ENCODE peak calls at places on chromosomes 16 and 17, in nine cellular contexts. One of them, this sample, is unnamed.

GRCh38 chr17:44941712-44942331 is 5.8 kb downstream of the KIF18B start:
- DNase-seq in posterior cingulate gyrus: peak; percentile 61
- DNase-seq in cardiac muscle cell: no peak
- DNase-seq in naive B cell: no peak
- DNase-seq in NCI-H460: no peak
- DNase-seq in left lobe of liver: no peak
- DNase-seq in K562: no peak
- DNase-seq in tibial nerve: no peak
- DNase-seq in left ventricle myocardium inferior: no peak
- DNase-seq in this sample: no peak

GRCh38 chr16:57041182-57042156 is 50.9 kb upstream of the CPNE2 start:
- DNase-seq in cardiac muscle cell: no peak
- DNase-seq in left ventricle myocardium inferior: no peak
- DNase-seq in left lobe of liver: no peak
- DNase-seq in K562: no peak
- DNase-seq in NCI-H460: no peak
- DNase-seq in naive B cell: peak; percentile 31
- DNase-seq in posterior cingulate gyrus: no peak
- DNase-seq in tibial nerve: no peak
- DNase-seq in this sample: no peak

GRCh38 chr16:81625544-81626152 is 153.4 kb upstream of the PLCG2 start:
- DNase-seq in NCI-H460: no peak
- DNase-seq in tibial nerve: no peak
- DNase-seq in posterior cingulate gyrus: peak; percentile 89
- DNase-seq in left lobe of liver: peak; percentile 78
- DNase-seq in naive B cell: no peak
- DNase-seq in left ventricle myocardium inferior: peak; percentile 53
- DNase-seq in K562: no peak
- DNase-seq in cardiac muscle cell: no peak
- DNase-seq in this sample: peak; percentile 52

GRCh38 chr17:34885076-34885475 is 76.2 kb downstream of the CCT6B start:
- DNase-seq in cardiac muscle cell: no peak
- DNase-seq in K562: peak; percentile 51
- DNase-seq in tibial nerve: no peak
- DNase-seq in naive B cell: no peak
- DNase-seq in left lobe of liver: no peak
- DNase-seq in left ventricle myocardium inferior: no peak
- DNase-seq in posterior cingulate gyrus: no peak
- DNase-seq in NCI-H460: no peak
- DNase-seq in this sample: no peak

GRCh38 chr17:28897769-28898259 is 281 bp upstream of the FLOT2 start:
- DNase-seq in tibial nerve: no peak
- DNase-seq in cardiac muscle cell: no peak
- DNase-seq in posterior cingulate gyrus: no peak
- DNase-seq in naive B cell: no peak
- DNase-seq in left ventricle myocardium inferior: no peak
- DNase-seq in K562: no peak
- DNase-seq in NCI-H460: no peak
- DNase-seq in left lobe of liver: no peak
- DNase-seq in this sample: no peak

GRCh38 chr17:45782889-45783592 is 1.1 kb upstream of the CRHR1 start:
- DNase-seq in K562: peak; percentile 63
- DNase-seq in tibial nerve: no peak
- DNase-seq in naive B cell: no peak
- DNase-seq in left ventricle myocardium inferior: no peak
- DNase-seq in left lobe of liver: no peak
- DNase-seq in NCI-H460: peak; percentile 25
- DNase-seq in posterior cingulate gyrus: peak; percentile 94
- DNase-seq in cardiac muscle cell: peak; percentile 25
- DNase-seq in this sample: peak; percentile 28

GRCh38 chr17:48588519-48588918 is 1.5 kb downstream of the HOXB3 start:
- DNase-seq in posterior cingulate gyrus: no peak
- DNase-seq in NCI-H460: no peak
- DNase-seq in cardiac muscle cell: no peak
- DNase-seq in naive B cell: no peak
- DNase-seq in left lobe of liver: no peak
- DNase-seq in tibial nerve: no peak
- DNase-seq in K562: no peak
- DNase-seq in left ventricle myocardium inferior: no peak
- DNase-seq in this sample: no peak

GRCh38 chr17:45296003-45296832 is 20.6 kb downstream of the MAP3K14 start:
- DNase-seq in K562: no peak
- DNase-seq in left ventricle myocardium inferior: peak; percentile 37
- DNase-seq in tibial nerve: no peak
- DNase-seq in naive B cell: peak; percentile 76
- DNase-seq in posterior cingulate gyrus: peak; percentile 77
- DNase-seq in NCI-H460: no peak
- DNase-seq in cardiac muscle cell: peak; percentile 49
- DNase-seq in left lobe of liver: no peak
- DNase-seq in this sample: no peak

GRCh38 chr17:49229076-49229804 is 1.3 kb downstream of the PHOSPHO1 start:
- DNase-seq in naive B cell: no peak
- DNase-seq in left lobe of liver: no peak
- DNase-seq in posterior cingulate gyrus: no peak
- DNase-seq in K562: no peak
- DNase-seq in cardiac muscle cell: no peak
- DNase-seq in tibial nerve: no peak
- DNase-seq in NCI-H460: no peak
- DNase-seq in left ventricle myocardium inferior: no peak
- DNase-seq in this sample: no peak

GRCh38 chr17:39658760-39659159 is 6.4 kb upstream of the TCAP start:
- DNase-seq in left lobe of liver: no peak
- DNase-seq in posterior cingulate gyrus: no peak
- DNase-seq in tibial nerve: no peak
- DNase-seq in K562: no peak
- DNase-seq in NCI-H460: no peak
- DNase-seq in naive B cell: no peak
- DNase-seq in left ventricle myocardium inferior: no peak
- DNase-seq in cardiac muscle cell: no peak
- DNase-seq in this sample: no peak

GRCh38 chr17:19508327-19508867 is 25.3 kb upstream of the SLC47A1 start:
- DNase-seq in K562: peak; percentile 27
- DNase-seq in NCI-H460: no peak
- DNase-seq in cardiac muscle cell: no peak
- DNase-seq in left lobe of liver: no peak
- DNase-seq in naive B cell: no peak
- DNase-seq in posterior cingulate gyrus: peak; percentile 86
- DNase-seq in left ventricle myocardium inferior: peak; percentile 31
- DNase-seq in tibial nerve: no peak
- DNase-seq in this sample: peak; percentile 32

GRCh38 chr17:73091770-73092517 is 544 bp downstream of the SLC39A11 start:
- DNase-seq in cardiac muscle cell: peak; percentile 35
- DNase-seq in tibial nerve: no peak
- DNase-seq in left lobe of liver: peak; percentile 59
- DNase-seq in NCI-H460: no peak
- DNase-seq in left ventricle myocardium inferior: peak; percentile 22
- DNase-seq in naive B cell: no peak
- DNase-seq in K562: peak; percentile 30
- DNase-seq in posterior cingulate gyrus: peak; percentile 85
- DNase-seq in this sample: no peak

GRCh38 chr17:38798614-38799500 is 499 bp downstream of the PIP4K2B start:
- DNase-seq in K562: peak; percentile 61
- DNase-seq in left lobe of liver: no peak
- DNase-seq in posterior cingulate gyrus: peak; percentile 90
- DNase-seq in cardiac muscle cell: peak; percentile 55
- DNase-seq in tibial nerve: peak; percentile 9
- DNase-seq in NCI-H460: no peak
- DNase-seq in left ventricle myocardium inferior: peak; percentile 58
- DNase-seq in naive B cell: no peak
- DNase-seq in this sample: no peak

GRCh38 chr16:3149630-3150345 is 15.0 kb downstream of the ZNF213 start:
- DNase-seq in posterior cingulate gyrus: peak; percentile 95
- DNase-seq in naive B cell: peak; percentile 35
- DNase-seq in tibial nerve: peak; percentile 58
- DNase-seq in NCI-H460: peak; percentile 70
- DNase-seq in left lobe of liver: peak; percentile 63
- DNase-seq in left ventricle myocardium inferior: peak; percentile 79
- DNase-seq in K562: peak; percentile 80
- DNase-seq in cardiac muscle cell: peak; percentile 83
- DNase-seq in this sample: peak; percentile 29

GRCh38 chr17:65102788-65103187 is 34.4 kb upstream of the RGS9 start:
- DNase-seq in posterior cingulate gyrus: no peak
- DNase-seq in left lobe of liver: no peak
- DNase-seq in K562: no peak
- DNase-seq in left ventricle myocardium inferior: no peak
- DNase-seq in NCI-H460: no peak
- DNase-seq in cardiac muscle cell: peak; percentile 37
- DNase-seq in naive B cell: no peak
- DNase-seq in tibial nerve: no peak
- DNase-seq in this sample: no peak

GRCh38 chr17:16987830-16988601 is 16.1 kb upstream of the TNFRSF13B start:
- DNase-seq in left ventricle myocardium inferior: peak; percentile 70
- DNase-seq in cardiac muscle cell: peak; percentile 75
- DNase-seq in tibial nerve: peak; percentile 50
- DNase-seq in K562: peak; percentile 35
- DNase-seq in NCI-H460: peak; percentile 7
- DNase-seq in posterior cingulate gyrus: peak; percentile 95
- DNase-seq in naive B cell: peak; percentile 92
- DNase-seq in left lobe of liver: no peak
- DNase-seq in this sample: no peak